ENCODE peak calls at places on chromosomes 6 and 20, in six cellular contexts. P is tibial nerve, S is upper lobe of left lung, O is H1, H is A549, I is ovary. T is an unnamed sample.
A peak's percentile ranks its signal among the peaks of the same experiment; 100 is the strongest.

GRCh38 chr6:148217921-148218320 is 124.7 kb upstream of the SASH1 start:
- DNase-seq in P (no peak), O (no peak), H (no peak), I (no peak), S (no peak), T (no peak)

GRCh38 chr20:64228751-64229518 is 26.6 kb upstream of the PCMTD2 start:
- DNase-seq in O (no peak), I (no peak), P (no peak), S (no peak), H (no peak), T (no peak)

GRCh38 chr6:3455121-3455489 is 1.7 kb downstream of the SLC22A23 start:
- DNase-seq in P (no peak), H (no peak), I (no peak), O (no peak), S (no peak), T (no peak)

GRCh38 chr6:115004982-115005381 is 662.2 kb upstream of the HS3ST5 start:
- DNase-seq in O (no peak), S (no peak), H (no peak), P (no peak), I (no peak), T (no peak)

GRCh38 chr6:163459007-163459406 is 44.5 kb downstream of the QKI start:
- DNase-seq in P (no peak), S (peak; percentile 28), O (no peak), I (no peak), H (no peak), T (no peak)

GRCh38 chr6:153625089-153625488 is 414.0 kb upstream of the OPRM1 start:
- DNase-seq in I (no peak), H (no peak), O (no peak), P (peak; percentile 5), S (no peak), T (no peak)

GRCh38 chr6:20879121-20879520 is 344.9 kb downstream of the CDKAL1 start:
- DNase-seq in H (no peak), I (no peak), O (no peak), P (no peak), S (no peak), T (no peak)

GRCh38 chr6:142323377-142323776 is 21.6 kb downstream of the ADGRG6 start:
- DNase-seq in S (no peak), I (no peak), O (no peak), H (no peak), P (no peak), T (no peak)

GRCh38 chr20:24102290-24102689 is 113.7 kb upstream of the GGTLC1 start:
- DNase-seq in I (no peak), O (peak; percentile 23), H (peak; percentile 25), P (no peak), S (no peak), T (no peak)

GRCh38 chr6:121994936-121995335 is 404.5 kb upstream of the HSF2 start:
- DNase-seq in O (no peak), P (no peak), I (no peak), S (no peak), H (no peak), T (no peak)

GRCh38 chr6:83429857-83430605 is 820 bp downstream of the ME1 start:
- DNase-seq in H (no peak), I (no peak), O (no peak), S (peak; percentile 72), P (peak; percentile 6), T (no peak)

GRCh38 chr20:23147964-23148720 is 62.0 kb upstream of the CD93 start:
- DNase-seq in P (peak; percentile 50), I (no peak), S (peak; percentile 88), O (no peak), H (peak; percentile 49), T (peak; percentile 77)

GRCh38 chr6:21729431-21729830 is 135.9 kb downstream of the SOX4 start:
- DNase-seq in S (no peak), O (no peak), I (no peak), H (no peak), P (no peak), T (no peak)

GRCh38 chr6:92559002-92559401 is 860.4 kb downstream of the EPHA7 start:
- DNase-seq in S (no peak), O (no peak), P (no peak), H (no peak), I (no peak), T (no peak)

GRCh38 chr20:57124800-57125399 is 141.5 kb downstream of the BMP7 start:
- DNase-seq in H (no peak), S (no peak), O (no peak), P (no peak), I (no peak), T (no peak)

GRCh38 chr6:142945446-142946180 is 637 bp upstream of the HIVEP2 start:
- DNase-seq in S (no peak), O (no peak), I (no peak), P (no peak), H (peak; percentile 27), T (no peak)

GRCh38 chr6:34836008-34836407 is 44.1 kb downstream of the BLTP3A start:
- DNase-seq in I (no peak), H (no peak), P (no peak), S (peak; percentile 27), O (no peak), T (no peak)

GRCh38 chr6:125357515-125358256 is 55.9 kb upstream of the HDDC2 start:
- DNase-seq in O (no peak), I (no peak), P (no peak), H (no peak), S (no peak), T (no peak)

GRCh38 chr6:56193846-56194245 is 53.5 kb downstream of the COL21A1 start:
- DNase-seq in I (no peak), S (no peak), P (no peak), O (no peak), H (no peak), T (no peak)

GRCh38 chr20:15986690-15987089 is 586.6 kb downstream of the KIF16B start:
- DNase-seq in P (no peak), O (no peak), S (no peak), H (no peak), I (no peak), T (no peak)

GRCh38 chr20:25191689-25192088 is 3.8 kb upstream of the ENTPD6 start:
- DNase-seq in S (no peak), O (no peak), H (no peak), P (no peak), I (no peak), T (no peak)

GRCh38 chr6:11812439-11812838 is 33.8 kb upstream of the ADTRP start:
- DNase-seq in S (no peak), O (no peak), H (no peak), I (no peak), P (no peak), T (no peak)

GRCh38 chr6:146895772-146896061 is 296.9 kb downstream of the ADGB start:
- DNase-seq in P (no peak), S (no peak), H (no peak), O (no peak), I (no peak), T (no peak)

GRCh38 chr6:146896960-146897701 is 298.4 kb downstream of the ADGB start:
- DNase-seq in P (no peak), S (no peak), H (no peak), O (no peak), I (no peak), T (no peak)

GRCh38 chr6:146896062-146896813 is 297.5 kb downstream of the ADGB start:
- DNase-seq in I (no peak), H (no peak), P (no peak), O (no peak), S (no peak), T (no peak)

GRCh38 chr6:146898888-146899227 is 300.1 kb downstream of the ADGB start:
- DNase-seq in I (no peak), S (no peak), P (no peak), O (no peak), H (no peak), T (no peak)

DNA sequence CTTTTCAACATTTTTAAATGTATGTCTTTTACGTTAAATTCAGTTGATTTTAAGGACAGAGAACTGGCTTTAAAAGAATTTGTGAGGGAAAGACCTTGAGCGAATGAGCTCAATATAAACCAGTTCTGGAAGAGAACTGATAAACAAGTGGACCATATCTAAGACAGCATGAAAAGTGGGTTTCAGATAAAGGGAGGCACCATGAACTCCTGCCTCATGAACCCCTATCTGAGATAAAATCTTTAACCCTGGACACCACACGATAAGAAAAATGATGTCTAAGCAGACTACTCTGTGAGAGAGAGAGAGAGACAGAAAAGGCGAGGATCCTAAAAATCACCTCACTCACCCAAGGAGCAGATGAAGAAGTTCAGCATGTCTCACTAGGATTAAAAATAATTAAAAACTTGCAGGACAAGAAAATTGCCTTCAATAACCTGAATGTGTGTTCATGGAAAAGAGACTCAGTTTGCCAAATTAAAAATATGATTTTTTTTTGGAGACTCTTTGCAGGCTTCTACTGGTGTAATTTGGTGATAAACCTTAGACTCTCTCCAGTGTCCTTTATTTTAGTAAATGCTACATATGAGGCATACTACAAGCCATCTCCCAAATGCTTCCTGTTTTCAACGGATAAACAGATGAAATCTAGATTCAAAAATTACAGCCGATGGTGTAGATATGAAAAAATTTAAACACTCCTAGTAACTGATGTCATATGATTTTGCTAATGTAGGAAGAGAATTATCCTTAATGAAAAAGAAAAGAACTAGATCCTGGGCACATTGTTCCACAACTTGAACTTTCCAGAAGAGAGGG is 299.5 kb downstream of the ADGB start:
- DNase-seq in I (no peak), S (no peak), O (no peak), P (no peak), H (no peak), T (no peak)
- TF ChIP-seq EP300 in I (no peak), S (no peak), O (no peak), P (no peak), H (no peak), T (no peak)

DNA sequence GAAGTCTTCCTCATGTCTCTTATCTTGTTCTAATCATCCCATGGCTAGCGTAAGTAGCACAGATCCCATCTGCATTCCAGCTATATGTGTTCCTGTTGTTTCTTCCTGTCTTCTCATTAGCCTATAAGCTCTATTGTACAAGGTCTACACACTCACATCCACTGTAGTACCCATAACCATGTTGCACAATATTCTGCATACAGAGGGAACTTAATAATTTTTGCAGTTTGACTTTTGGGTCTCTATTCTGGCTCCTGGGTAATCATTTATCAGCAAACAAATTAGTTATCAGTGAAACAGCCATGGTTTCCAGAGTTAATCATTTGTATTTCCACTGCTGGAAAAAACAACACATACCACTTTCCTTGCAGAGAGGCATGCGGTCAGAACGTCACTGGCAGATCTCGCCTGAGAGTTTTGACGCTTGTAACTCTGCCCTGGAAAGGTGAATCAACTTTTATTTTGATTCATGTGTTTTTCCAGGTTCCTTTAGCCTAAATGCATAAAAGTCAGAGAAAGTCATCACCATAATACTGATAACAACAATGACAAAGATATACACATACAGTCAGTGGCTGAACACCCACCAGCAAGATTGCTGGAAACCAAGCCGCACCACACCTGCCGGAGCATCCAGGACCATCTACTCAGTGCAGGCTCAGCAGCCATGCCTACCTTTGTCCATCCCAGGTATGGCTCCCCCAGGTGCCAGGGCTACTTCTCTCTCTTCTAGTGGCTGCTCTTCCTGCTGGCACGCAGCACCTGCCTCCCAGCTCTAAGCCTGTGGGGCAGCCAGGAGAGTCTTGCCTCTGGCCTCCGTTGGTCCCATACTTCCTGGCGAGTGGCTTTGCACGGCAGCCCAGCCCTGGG is 158.2 kb downstream of the QRSL1 start:
- DNase-seq in I (no peak), P (no peak), S (no peak), O (no peak), H (peak; percentile 22), T (no peak)
- H3K4me3 ChIP-seq in I (no peak overlapping the region), P (no peak overlapping the region), S (no peak overlapping the region), O (no peak overlapping the region), H (peak overlapping the region; percentile 24), T (no peak overlapping the region)

GRCh38 chr6:168526841-168527281 is 85.9 kb downstream of the SMOC2 start:
- DNase-seq in P (peak; percentile 62), O (no peak), I (peak; percentile 72), S (peak; percentile 49), H (no peak), T (peak; percentile 78)
- TF ChIP-seq EP300 in P (peak; percentile 87), O (no peak), I (no peak), S (no peak), H (no peak), T (no peak)

GRCh38 chr6:30683980-30684338 is 2.5 kb downstream of the PPP1R18 start:
- DNase-seq in O (no peak), P (no peak), I (no peak), H (no peak), S (no peak), T (no peak)
- H3K4me3 ChIP-seq in O (no peak overlapping the region), P (peak overlapping the region; percentile 73), I (peak overlapping the region; percentile 54), H (peak overlapping the region; percentile 84), S (peak overlapping the region; percentile 70), T (peak overlapping the region; percentile 65)

T was measured in sigmoid colon.